ENCODE peak calls at places on chromosomes 2 and 18, in six cellular contexts. Y is RWPE1, E is NCI-H1436, R is ELR, I is H7, U is NCI-H1930. Z is an unnamed sample.

GRCh38 chr2:8836979-8837794 is at the start of gene KIDINS220:
- DNase-seq in R (peak; percentile 84), E (peak; percentile 82), U (peak; percentile 73), I (peak; percentile 99), Y (peak; percentile 98), Z (peak; percentile 84)

GRCh38 chr2:193517615-193518014 is 1322.9 kb upstream of the TMEFF2 start:
- DNase-seq in Y (no peak), U (no peak), I (no peak), R (peak; percentile 44), E (no peak), Z (no peak)

GRCh38 chr2:144894612-144895300 is 374.8 kb upstream of the ZEB2 start:
- DNase-seq in Y (no peak), E (no peak), U (no peak), I (peak; percentile 33), R (no peak), Z (no peak)

GRCh38 chr2:95836151-95836550 is 155.5 kb downstream of the ANKRD36C start:
- DNase-seq in Y (no peak), U (no peak), R (no peak), E (no peak), I (no peak), Z (no peak)

GRCh38 chr2:132621131-132621875 is 48.7 kb downstream of the LYPD1 start:
- DNase-seq in I (no peak), R (no peak), Y (no peak), E (no peak), U (no peak), Z (no peak)

GRCh38 chr2:38223256-38223655 is 147.3 kb upstream of the CYP1B1 start:
- DNase-seq in I (no peak), R (no peak), U (no peak), Y (no peak), E (no peak), Z (no peak)

GRCh38 chr2:77008925-77009706 is 513.1 kb downstream of the LRRTM4 start:
- DNase-seq in Y (peak; percentile 25), E (no peak), U (no peak), I (no peak), R (no peak), Z (no peak)

GRCh38 chr2:110867078-110867477 is 134.7 kb downstream of the ACOXL start:
- DNase-seq in E (no peak), U (no peak), Y (no peak), I (peak; percentile 21), R (no peak), Z (no peak)

GRCh38 chr2:119517433-119517832 is 6.8 kb downstream of the SCTR start:
- DNase-seq in I (peak; percentile 75), R (peak; percentile 60), Y (peak; percentile 41), U (peak; percentile 23), E (peak; percentile 6), Z (no peak)

GRCh38 chr18:24544141-24544498 is 83.7 kb downstream of the HRH4 start:
- DNase-seq in E (peak; percentile 38), I (peak; percentile 17), U (peak; percentile 28), R (peak; percentile 36), Y (peak; percentile 42), Z (no peak)

GRCh38 chr18:4541588-4541987 is 86.5 kb upstream of the DLGAP1 start:
- DNase-seq in Y (no peak), U (no peak), R (no peak), E (no peak), I (no peak), Z (no peak)

GRCh38 chr2:231699006-231699405 is 9.3 kb upstream of the PTMA start:
- DNase-seq in U (no peak), E (no peak), R (peak; percentile 47), I (no peak), Y (no peak), Z (no peak)